ENCODE peak calls at places on chromosomes 5 and 9, in five cellular contexts. U is K562, H is heart left ventricle, I is A549, O is IMR-90. V is an unnamed sample.

GRCh38 chr5:67037171-67037570 is 159.4 kb downstream of the CD180 start:
- ATAC-seq in O (no peak), I (no peak), H (no peak), U (no peak), V (no peak)

GRCh38 chr9:36462245-36462644 is 62.2 kb upstream of the RNF38 start:
- ATAC-seq in U (no peak), H (no peak), O (no peak), I (no peak), V (no peak)

GRCh38 chr5:127959152-127959764 is 124.3 kb upstream of the SLC12A2 start:
- ATAC-seq in H (no peak), O (peak; percentile 79), U (no peak), I (peak; percentile 61), V (no peak)

GRCh38 chr5:172683264-172683663 is 42.2 kb downstream of the NEURL1B start:
- ATAC-seq in H (no peak), U (no peak), I (no peak), O (no peak), V (no peak)

GRCh38 chr5:71629950-71630349 is 42.8 kb downstream of the MCCC2 start:
- ATAC-seq in H (no peak), O (no peak), U (no peak), I (no peak), V (no peak)

GRCh38 chr9:97755618-97756267 is 58.6 kb upstream of the XPA start:
- ATAC-seq in H (no peak), O (no peak), U (no peak), I (no peak), V (no peak)

GRCh38 chr9:71858812-71859211 is 52.2 kb downstream of the ABHD17B start:
- ATAC-seq in I (no peak), U (no peak), O (no peak), H (no peak), V (no peak)

GRCh38 chr9:5013379-5013778 is 28.3 kb downstream of the JAK2 start:
- ATAC-seq in H (peak; percentile 88), U (no peak), I (no peak), O (no peak), V (peak; percentile 82)

GRCh38 chr9:101737165-101737704 is 1.2 kb downstream of the GRIN3A start:
- ATAC-seq in O (no peak), U (no peak), I (no peak), H (no peak), V (no peak)

GRCh38 chr5:172477466-172477865 is 23.1 kb upstream of the SH3PXD2B start:
- ATAC-seq in I (peak; percentile 11), U (no peak), O (no peak), H (no peak), V (no peak)

GRCh38 chr5:42581845-42582244 is 158.6 kb downstream of the GHR start:
- ATAC-seq in I (no peak), H (no peak), O (no peak), U (no peak), V (peak; percentile 9)

GRCh38 chr5:65858316-65858715 is 68.1 kb upstream of the ERBIN start:
- ATAC-seq in U (no peak), H (no peak), I (no peak), O (no peak), V (no peak)

GRCh38 chr5:125310749-125311148 is 564.3 kb upstream of the ZNF608 start:
- ATAC-seq in I (no peak), O (no peak), U (no peak), H (no peak), V (no peak)

GRCh38 chr9:124182741-124183140 is 75.0 kb upstream of the NEK6 start:
- ATAC-seq in U (no peak), H (no peak), O (no peak), I (no peak), V (no peak)

GRCh38 chr9:98634680-98635079 is 74.1 kb downstream of the GABBR2 start:
- ATAC-seq in I (no peak), U (peak; percentile 98), H (no peak), O (no peak), V (no peak)

GRCh38 chr9:110728058-110728457 is 59.5 kb downstream of the MUSK start:
- ATAC-seq in H (no peak), O (no peak), I (no peak), U (no peak), V (no peak)

GRCh38 chr9:115127191-115127817 is 9.3 kb upstream of the TNC start:
- ATAC-seq in I (no peak), H (no peak), O (peak; percentile 76), U (no peak), V (no peak)

GRCh38 chr9:13083973-13084528 is 195.4 kb downstream of the MPDZ start:
- ATAC-seq in O (peak; percentile 77), U (no peak), I (no peak), H (no peak), V (no peak)

GRCh38 chr5:98804066-98804465 is 30.6 kb downstream of the RGMB start:
- ATAC-seq in O (peak; percentile 56), I (no peak), H (no peak), U (no peak), V (no peak)

GRCh38 chr9:79562749-79563386 is 8.9 kb upstream of the TLE4 start:
- ATAC-seq in O (no peak), U (no peak), I (no peak), H (no peak), V (no peak)

GRCh38 chr5:168269950-168270349 is 21.5 kb upstream of the WWC1 start:
- ATAC-seq in H (no peak), O (no peak), I (peak; percentile 66), U (peak; percentile 53), V (no peak)

GRCh38 chr5:179606071-179606909 is 17.2 kb downstream of the HNRNPH1 start:
- ATAC-seq in O (no peak), H (no peak), U (no peak), I (peak; percentile 3), V (no peak)

GRCh38 chr5:109718216-109718615 is 28.5 kb downstream of the MAN2A1 start:
- ATAC-seq in O (no peak), H (no peak), U (no peak), I (no peak), V (no peak)
- H3K4me3 ChIP-seq in O (no peak overlapping the region), H (no peak overlapping the region), U (no peak overlapping the region), I (no peak overlapping the region), V (no peak overlapping the region)

GRCh38 chr9:86947146-86948081 is at the start of gene GAS1:
- ATAC-seq in H (peak; percentile 94), U (peak; percentile 93), I (peak; percentile 83), O (peak; percentile 72), V (peak; percentile 86)
- TF ChIP-seq POLR2A in H (no peak), U (no peak), I (no peak), O (peak; percentile 40), V (peak; percentile 70)

DNA sequence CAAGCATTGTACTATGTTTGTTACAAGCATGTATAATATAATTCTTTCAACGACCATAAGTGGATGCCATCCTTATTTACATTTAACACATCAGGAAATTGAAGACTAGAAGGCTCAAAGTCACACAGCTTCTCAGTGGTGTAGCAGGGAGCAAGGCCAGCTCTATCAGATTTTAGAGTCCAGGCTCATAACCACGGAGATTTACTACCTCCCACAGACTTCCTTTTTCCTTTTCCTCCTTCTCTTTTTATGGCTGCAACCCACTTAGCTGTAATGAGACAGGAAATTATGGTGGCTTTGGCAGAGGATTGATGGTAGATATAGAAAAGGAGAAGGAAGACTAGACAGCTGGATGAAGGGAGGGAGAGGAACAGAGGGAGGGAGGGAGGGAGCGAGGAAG is 47.4 kb downstream of the SPEF2 start:
- ATAC-seq in I (no peak), O (no peak), U (no peak), H (no peak), V (no peak)
- H3K4me3 ChIP-seq in I (no peak overlapping the region), O (no peak overlapping the region), U (no peak overlapping the region), H (no peak overlapping the region), V (no peak overlapping the region)

DNA sequence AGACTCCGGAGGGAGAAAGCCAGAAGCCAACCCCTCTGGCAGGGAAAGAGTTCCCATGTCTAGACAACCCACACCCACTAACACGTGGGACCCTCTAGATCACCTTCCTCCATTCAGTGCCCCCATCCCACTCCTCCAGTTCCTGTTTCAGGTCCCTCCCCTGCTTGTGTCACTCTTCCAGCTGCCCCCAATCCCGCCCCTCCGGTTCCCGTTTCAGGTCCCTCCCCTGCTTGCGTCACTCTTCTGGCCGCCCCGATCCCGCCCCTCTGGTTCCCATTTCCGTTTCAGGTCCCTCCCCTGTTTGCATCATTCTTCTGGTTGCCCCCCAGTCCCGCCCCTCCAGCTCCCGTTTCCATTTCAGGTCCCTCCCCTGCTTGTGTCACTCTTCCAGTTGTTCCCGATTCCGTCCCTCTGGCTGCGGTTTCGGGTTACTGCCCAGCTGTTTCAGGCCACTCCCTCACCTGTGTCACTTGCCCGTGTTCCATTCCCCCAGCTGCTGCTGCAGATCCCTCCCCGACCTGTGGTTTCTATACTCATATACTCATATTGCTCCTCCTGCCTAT is 64.8 kb upstream of the RANBP6 start:
- ATAC-seq in O (peak; percentile 97), I (peak; percentile 97), H (peak; percentile 95), U (peak; percentile 96), V (peak; percentile 97)
- TF ChIP-seq POLR2A in O (no peak), I (peak; percentile 33), H (no peak), U (peak; percentile 55), V (no peak)

GRCh38 chr5:181237758-181238385 is 5.8 kb downstream of the RACK1 start:
- ATAC-seq in I (no peak), O (no peak), H (no peak), U (no peak), V (no peak)

GRCh38 chr5:181241393-181241975 is 2.2 kb downstream of the RACK1 start:
- ATAC-seq in O (no peak), I (peak; percentile 11), U (peak; percentile 1), H (no peak), V (no peak)

GRCh38 chr5:181236954-181237641 is 6.6 kb downstream of the RACK1 start:
- ATAC-seq in I (no peak), U (no peak), H (no peak), O (no peak), V (no peak)

GRCh38 chr5:181236471-181236870 is 7.2 kb downstream of the RACK1 start:
- ATAC-seq in H (no peak), I (no peak), O (no peak), U (no peak), V (no peak)

GRCh38 chr5:181239062-181239663 is 4.5 kb downstream of the RACK1 start:
- ATAC-seq in I (no peak), O (no peak), U (no peak), H (no peak), V (no peak)
- H3K4me3 ChIP-seq in I (no peak overlapping the region), O (no peak overlapping the region), U (no peak overlapping the region), H (no peak overlapping the region), V (no peak overlapping the region)

GRCh38 chr5:55994502-55994997 is at the start of gene IL6ST:
- ATAC-seq in U (peak; percentile 67), O (peak; percentile 36), H (peak; percentile 7), I (peak; percentile 77), V (peak; percentile 56)
- TF ChIP-seq POLR2A in U (peak; percentile 73), O (peak; percentile 95), H (peak; percentile 51), I (peak; percentile 46), V (peak; percentile 97)

GRCh38 chr5:100595152-100595811 is 60.1 kb downstream of the FAM174A start:
- ATAC-seq in U (no peak), I (peak; percentile 91), O (peak; percentile 99), H (peak; percentile 55), V (peak; percentile 72)
- H3K4me3 ChIP-seq in U (no peak overlapping the region), I (no peak overlapping the region), O (peak overlapping the region; percentile 14), H (peak overlapping the region; percentile 16), V (no peak overlapping the region)

V was measured in gastroesophageal sphincter.